ENCODE peak calls at places on chromosomes 6 and 20, in four cellular contexts. X is fibroblast of lung, B is mammary epithelial cell, Z is MM.1S. K is an unnamed sample.

GRCh38 chr6:157753291-157753690 is 69.8 kb upstream of the SNX9 start:
- DNase-seq in B (peak), X (no peak), Z (no peak), K (no peak)

GRCh38 chr6:94349227-94349626 is 929.9 kb upstream of the EPHA7 start:
- DNase-seq in Z (no peak), X (no peak), B (no peak), K (no peak)

GRCh38 chr6:11714116-11714797 is 64.3 kb downstream of the ADTRP start:
- DNase-seq in X (no peak), Z (peak), B (no peak), K (no peak)

GRCh38 chr6:157457787-157458186 is 76.8 kb downstream of the ZDHHC14 start:
- DNase-seq in B (no peak), X (no peak), Z (no peak), K (no peak)

GRCh38 chr6:149336529-149336928 is 19.0 kb downstream of the TAB2 start:
- DNase-seq in B (peak), X (no peak), Z (no peak), K (no peak)

GRCh38 chr6:125780540-125781306 is 10.0 kb upstream of the NCOA7 start:
- DNase-seq in Z (peak), B (peak), X (peak), K (peak)

GRCh38 chr6:163415176-163415619 is 680 bp downstream of the QKI start:
- DNase-seq in Z (no peak), X (no peak), B (no peak), K (no peak)

GRCh38 chr6:168165373-168165772 is 86.4 kb upstream of the FRMD1 start:
- DNase-seq in B (no peak), X (no peak), Z (no peak), K (no peak)

GRCh38 chr6:32047855-32048766 is 9.9 kb downstream of the CYP21A2 start:
- DNase-seq in B (peak), Z (peak), X (peak), K (peak)

GRCh38 chr6:35082046-35082732 is 59.0 kb downstream of the TCP11 start:
- DNase-seq in B (no peak), X (no peak), Z (no peak), K (no peak)

GRCh38 chr6:135090819-135091218 is 36.2 kb upstream of the HBS1L start:
- DNase-seq in B (no peak), X (no peak), Z (no peak), K (no peak)

GRCh38 chr6:135089901-135090300 is 35.3 kb upstream of the HBS1L start:
- DNase-seq in B (no peak), X (no peak), Z (no peak), K (no peak)

GRCh38 chr6:135087803-135088202 is 33.2 kb upstream of the HBS1L start:
- DNase-seq in Z (no peak), X (no peak), B (no peak), K (no peak)

GRCh38 chr6:135088232-135088760 is 33.7 kb upstream of the HBS1L start:
- DNase-seq in Z (no peak), X (no peak), B (no peak), K (no peak)

GRCh38 chr6:135088818-135089809 is 34.5 kb upstream of the HBS1L start:
- DNase-seq in B (peak), Z (peak), X (peak), K (no peak)
- H3K27ac ChIP-seq in B (no peak), Z (no peak), X (no peak), K (no peak)

GRCh38 chr6:98834060-98835031 is at the start of gene POU3F2:
- DNase-seq in X (peak), B (peak), Z (peak), K (peak)

GRCh38 chr6:98831057-98832031 is 3.0 kb upstream of the POU3F2 start:
- DNase-seq in Z (no peak), B (no peak), X (no peak), K (no peak)

GRCh38 chr6:98835149-98836024 is 1.0 kb downstream of the POU3F2 start:
- DNase-seq in X (no peak), B (no peak), Z (peak), K (no peak)

GRCh38 chr6:98832282-98833100 is 1.9 kb upstream of the POU3F2 start:
- DNase-seq in B (peak), Z (no peak), X (peak), K (no peak)

GRCh38 chr6:98833101-98834059 is 994 bp upstream of the POU3F2 start:
- DNase-seq in B (no peak), Z (peak), X (peak), K (no peak)
- TF ChIP-seq EZH2 in B (peak), Z (no peak), X (peak), K (no peak)

DNA sequence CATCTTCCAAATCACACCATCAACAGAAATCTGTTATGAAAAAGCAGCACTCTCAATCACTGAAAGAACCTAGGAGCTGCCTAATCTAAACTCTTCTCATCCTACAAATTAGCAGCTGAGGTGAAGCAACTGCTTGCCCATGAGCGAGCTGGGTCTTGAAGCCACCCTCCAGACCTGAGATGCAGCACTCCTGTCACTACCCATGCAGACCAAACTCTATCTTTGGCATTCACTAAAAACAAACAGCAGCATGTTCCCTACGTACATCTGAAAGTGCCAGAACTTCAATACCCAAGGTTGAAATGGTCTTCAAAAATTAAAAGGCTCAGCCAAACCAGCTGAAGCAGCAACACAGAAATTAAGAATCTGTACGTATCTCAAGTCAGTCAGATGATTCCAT is 14.3 kb downstream of the ADNP start:
- DNase-seq in B (no peak), Z (no peak), X (no peak), K (no peak)
- H3K27ac ChIP-seq in B (peak), Z (no peak), X (peak), K (no peak)

GRCh38 chr20:49901588-49901987 is 13.7 kb downstream of the SPATA2 start:
- DNase-seq in Z (no peak), X (no peak), B (no peak), K (no peak)
- TF ChIP-seq EZH2 in Z (no peak), X (no peak), B (no peak), K (no peak)

GRCh38 chr20:41476446-41476845 is 109.8 kb upstream of the EMILIN3 start:
- DNase-seq in X (no peak), Z (no peak), B (no peak), K (no peak)
- H3K27ac ChIP-seq in X (no peak), Z (no peak), B (no peak), K (peak)

DNA sequence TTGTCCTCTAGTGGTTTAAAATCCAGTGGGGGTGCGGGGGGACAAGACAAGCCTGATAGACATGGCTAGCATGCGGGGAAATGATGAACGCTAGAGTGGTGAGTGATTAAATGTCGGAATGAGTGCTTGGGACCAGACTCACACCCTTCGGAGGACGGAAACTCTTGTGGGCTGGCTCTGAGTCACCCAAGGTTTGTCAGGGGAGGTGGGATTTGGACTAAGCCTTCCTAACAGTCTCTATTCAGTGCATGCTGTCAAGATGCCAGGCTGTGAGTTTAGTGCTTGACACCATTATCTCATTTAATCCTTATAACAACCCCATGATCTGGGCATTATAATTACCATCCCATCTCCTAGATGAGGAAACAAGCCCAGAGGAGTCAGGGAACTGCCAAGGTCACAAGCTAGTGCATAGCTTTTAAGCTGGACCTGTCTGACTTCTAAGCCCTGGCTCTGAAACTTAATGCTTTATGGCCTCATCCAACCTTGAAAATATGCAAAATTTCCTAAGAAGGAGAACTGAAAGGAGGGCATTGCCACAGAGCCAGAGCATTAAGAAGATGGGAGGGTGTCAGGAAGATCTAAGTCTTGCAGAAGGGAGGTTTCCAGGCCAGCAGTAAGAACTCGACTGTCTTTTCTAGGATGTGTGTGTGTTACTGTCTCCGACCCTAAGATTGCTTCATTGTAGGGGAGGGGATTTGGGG is 168.7 kb upstream of the LRFN2 start:
- DNase-seq in X (no peak), Z (no peak), B (no peak), K (no peak)
- TF ChIP-seq EZH2 in X (no peak), Z (no peak), B (no peak), K (no peak)

DNA sequence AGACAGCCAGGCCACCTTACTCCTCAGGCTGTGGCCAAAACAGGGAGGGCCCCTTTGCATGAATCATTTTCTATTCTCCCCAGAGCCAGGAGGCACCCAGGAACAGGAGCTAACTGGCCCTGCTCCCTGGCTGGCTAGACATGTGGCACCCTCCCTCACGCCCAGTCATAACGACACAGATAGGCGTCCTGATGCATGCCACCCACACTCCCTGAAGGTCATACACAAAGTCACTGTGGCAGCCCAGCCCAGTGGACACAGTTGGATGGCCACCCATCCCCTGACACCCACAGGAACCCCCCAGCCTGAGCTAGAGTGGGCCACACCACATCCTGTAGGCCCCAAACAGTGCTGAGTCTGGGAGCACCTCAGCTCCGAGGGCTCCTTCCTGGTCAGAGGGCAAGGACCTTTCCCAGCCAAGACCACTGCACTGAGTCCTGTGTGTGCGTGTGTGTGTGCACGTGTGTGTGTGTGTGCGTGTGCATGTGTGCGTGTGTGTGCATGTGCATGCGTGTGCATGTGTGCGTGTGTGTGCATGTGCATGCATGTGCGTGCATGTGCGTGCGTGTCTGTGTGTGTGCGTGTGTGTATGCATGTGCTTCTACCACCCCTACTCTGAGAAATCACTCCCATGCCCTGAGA is 21.6 kb downstream of the TFEB start:
- DNase-seq in B (peak), Z (no peak), X (no peak), K (no peak)
- H3K27ac ChIP-seq in B (peak), Z (no peak), X (no peak), K (peak)

DNA sequence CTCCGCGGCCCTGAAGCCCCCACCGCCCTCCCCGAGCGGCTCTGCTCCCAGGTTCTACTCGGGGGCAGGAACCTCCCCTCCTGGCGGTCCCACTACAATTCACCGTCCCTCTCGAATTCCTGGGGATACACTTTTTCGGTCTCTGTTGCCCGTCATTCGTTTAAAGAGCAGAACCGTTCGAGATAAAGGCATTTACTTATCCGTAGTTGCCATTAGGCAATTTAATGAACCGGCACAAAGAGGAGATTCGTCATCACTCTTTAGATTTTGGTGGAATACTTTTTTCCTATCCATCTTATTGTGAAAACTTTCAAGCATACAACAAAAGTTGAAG is 1.1 kb upstream of the CD24 start:
- DNase-seq in B (peak), X (peak), Z (no peak), K (no peak)
- TF ChIP-seq EZH2 in B (no peak), X (no peak), Z (no peak), K (no peak)

K was measured in PC-9.